ENCODE peak calls at places on chromosome 22, in six cellular contexts. One of them, this sample, is unnamed.
A peak's percentile ranks its signal among the peaks of the same experiment; 100 is the strongest.

GRCh38 chr22:39638958-39639357 is 68.4 kb downstream of the CACNA1I start:
- DNase-seq in erythroblast: no peak
- DNase-seq in amniotic stem cell: no peak
- DNase-seq in nephron progenitor cell: no peak
- DNase-seq in HT-29: no peak
- DNase-seq in IMR-90: no peak
- DNase-seq in this sample: no peak

GRCh38 chr22:47572443-47572842 is 810.0 kb downstream of the TBC1D22A start:
- DNase-seq in erythroblast: no peak
- DNase-seq in amniotic stem cell: no peak
- DNase-seq in nephron progenitor cell: no peak
- DNase-seq in HT-29: no peak
- DNase-seq in IMR-90: no peak
- DNase-seq in this sample: no peak

GRCh38 chr22:31093090-31093850 is 12.2 kb downstream of the SMTN start:
- DNase-seq in erythroblast: no peak
- DNase-seq in amniotic stem cell: no peak
- DNase-seq in nephron progenitor cell: no peak
- DNase-seq in HT-29: no peak
- DNase-seq in IMR-90: no peak
- DNase-seq in this sample: no peak

GRCh38 chr22:35894937-35895708 is 133.5 kb downstream of the RBFOX2 start:
- DNase-seq in erythroblast: no peak
- DNase-seq in amniotic stem cell: peak; percentile 68
- DNase-seq in nephron progenitor cell: no peak
- DNase-seq in HT-29: no peak
- DNase-seq in IMR-90: peak; percentile 79
- DNase-seq in this sample: no peak

GRCh38 chr22:42561856-42562255 is 8.1 kb downstream of the SERHL2 start:
- DNase-seq in erythroblast: no peak
- DNase-seq in amniotic stem cell: no peak
- DNase-seq in nephron progenitor cell: no peak
- DNase-seq in HT-29: no peak
- DNase-seq in IMR-90: no peak
- DNase-seq in this sample: no peak

GRCh38 chr22:21631025-21631424 is 1.2 kb upstream of the YDJC start:
- DNase-seq in erythroblast: no peak
- DNase-seq in amniotic stem cell: no peak
- DNase-seq in nephron progenitor cell: no peak
- DNase-seq in HT-29: no peak
- DNase-seq in IMR-90: no peak
- DNase-seq in this sample: no peak

GRCh38 chr22:43001271-43002197 is 13.4 kb downstream of the PACSIN2 start:
- DNase-seq in erythroblast: no peak
- DNase-seq in amniotic stem cell: no peak
- DNase-seq in nephron progenitor cell: no peak
- DNase-seq in HT-29: no peak
- DNase-seq in IMR-90: no peak
- DNase-seq in this sample: no peak

GRCh38 chr22:30386608-30386959 is 627 bp downstream of the RNF215 start:
- DNase-seq in erythroblast: no peak
- DNase-seq in amniotic stem cell: no peak
- DNase-seq in nephron progenitor cell: no peak
- DNase-seq in HT-29: no peak
- DNase-seq in IMR-90: no peak
- DNase-seq in this sample: no peak

GRCh38 chr22:49976439-49977175 is 16.0 kb downstream of the PIM3 start:
- DNase-seq in erythroblast: no peak
- DNase-seq in amniotic stem cell: no peak
- DNase-seq in nephron progenitor cell: no peak
- DNase-seq in HT-29: no peak
- DNase-seq in IMR-90: no peak
- DNase-seq in this sample: no peak

GRCh38 chr22:38417252-38418060 is 37.5 kb downstream of the KCNJ4 start:
- DNase-seq in erythroblast: no peak
- DNase-seq in amniotic stem cell: no peak
- DNase-seq in nephron progenitor cell: no peak
- DNase-seq in HT-29: no peak
- DNase-seq in IMR-90: no peak
- DNase-seq in this sample: no peak

GRCh38 chr22:22818861-22819855 is 68.5 kb upstream of the IGLL5 start:
- DNase-seq in erythroblast: no peak
- DNase-seq in amniotic stem cell: no peak
- DNase-seq in nephron progenitor cell: no peak
- DNase-seq in HT-29: no peak
- DNase-seq in IMR-90: no peak
- DNase-seq in this sample: no peak

GRCh38 chr22:36662981-36663380 is 40.6 kb downstream of the CACNG2 start:
- DNase-seq in erythroblast: no peak
- DNase-seq in amniotic stem cell: no peak
- DNase-seq in nephron progenitor cell: no peak
- DNase-seq in HT-29: no peak
- DNase-seq in IMR-90: no peak
- DNase-seq in this sample: no peak

GRCh38 chr22:29879738-29880137 is 3.2 kb upstream of the MTMR3 start:
- DNase-seq in erythroblast: peak; percentile 41
- DNase-seq in amniotic stem cell: no peak
- DNase-seq in nephron progenitor cell: no peak
- DNase-seq in HT-29: peak; percentile 15
- DNase-seq in IMR-90: no peak
- DNase-seq in this sample: no peak

GRCh38 chr22:42979606-42980005 is 35.3 kb downstream of the PACSIN2 start:
- DNase-seq in erythroblast: no peak
- DNase-seq in amniotic stem cell: no peak
- DNase-seq in nephron progenitor cell: no peak
- DNase-seq in HT-29: no peak
- DNase-seq in IMR-90: no peak
- DNase-seq in this sample: no peak

GRCh38 chr22:46576556-46577351 is 39.3 kb upstream of the CELSR1 start:
- DNase-seq in erythroblast: peak; percentile 57
- DNase-seq in amniotic stem cell: peak; percentile 28
- DNase-seq in nephron progenitor cell: peak; percentile 75
- DNase-seq in HT-29: peak; percentile 22
- DNase-seq in IMR-90: peak; percentile 35
- DNase-seq in this sample: no peak

GRCh38 chr22:38467904-38468760 is at the start of gene KDELR3:
- DNase-seq in erythroblast: peak; percentile 63
- DNase-seq in amniotic stem cell: peak; percentile 80
- DNase-seq in nephron progenitor cell: peak; percentile 71
- DNase-seq in HT-29: peak; percentile 48
- DNase-seq in IMR-90: peak; percentile 71
- DNase-seq in this sample: no peak

GRCh38 chr22:31038686-31039085 is 42.4 kb upstream of the SMTN start:
- DNase-seq in erythroblast: no peak
- DNase-seq in amniotic stem cell: no peak
- DNase-seq in nephron progenitor cell: no peak
- DNase-seq in HT-29: no peak
- DNase-seq in IMR-90: no peak
- DNase-seq in this sample: no peak

GRCh38 chr22:32771761-32772160 is 29.7 kb upstream of the TIMP3 start:
- DNase-seq in erythroblast: no peak
- DNase-seq in amniotic stem cell: no peak
- DNase-seq in nephron progenitor cell: no peak
- DNase-seq in HT-29: no peak
- DNase-seq in IMR-90: no peak
- DNase-seq in this sample: no peak

GRCh38 chr22:26658671-26659478 is 1.5 kb downstream of the MIAT start:
- DNase-seq in erythroblast: peak; percentile 91
- DNase-seq in amniotic stem cell: peak; percentile 82
- DNase-seq in nephron progenitor cell: peak; percentile 60
- DNase-seq in HT-29: peak; percentile 22
- DNase-seq in IMR-90: peak; percentile 97
- DNase-seq in this sample: no peak

GRCh38 chr22:37566903-37567798 is 6.9 kb downstream of the CDC42EP1 start:
- DNase-seq in erythroblast: peak; percentile 62
- DNase-seq in amniotic stem cell: no peak
- DNase-seq in nephron progenitor cell: peak; percentile 88
- DNase-seq in HT-29: peak; percentile 87
- DNase-seq in IMR-90: peak; percentile 46
- DNase-seq in this sample: peak; percentile 89